ENCODE peak calls at places on chromosomes 16 and 17, in four cellular contexts. U is GM06990, N is fibroblast of mammary gland, T is colonic mucosa. P is an unnamed sample.

GRCh38 chr16:3610698-3611144 is 685 bp downstream of the SLX4 start:
- DNase-seq in U (no peak), T (no peak), N (no peak), P (no peak)

GRCh38 chr17:36942631-36943125 is 5.4 kb downstream of the LHX1 start:
- DNase-seq in T (no peak), N (no peak), U (no peak), P (no peak)

GRCh38 chr17:21278304-21279197 is 6.0 kb upstream of the MAP2K3 start:
- DNase-seq in T (peak), U (no peak), N (no peak), P (no peak)

GRCh38 chr17:76734080-76734840 is 2.9 kb downstream of the SRSF2 start:
- DNase-seq in T (peak), U (no peak), N (peak), P (no peak)

GRCh38 chr17:44380767-44381166 is 8.7 kb downstream of the ITGA2B start:
- DNase-seq in U (no peak), T (no peak), N (no peak), P (no peak)

GRCh38 chr17:49646391-49647255 is 31.3 kb downstream of the SPOP start:
- DNase-seq in T (no peak), U (peak), N (peak), P (peak)

GRCh38 chr17:66976781-66977201 is 12.3 kb downstream of the CACNG4 start:
- DNase-seq in N (no peak), U (no peak), T (no peak), P (no peak)

GRCh38 chr17:74202879-74203432 is 522 bp upstream of the RPL38 start:
- DNase-seq in N (no peak), T (no peak), U (no peak), P (no peak)

GRCh38 chr16:4690946-4691665 is 2.3 kb upstream of the NUDT16L1 start:
- DNase-seq in T (no peak), N (no peak), U (no peak), P (no peak)

GRCh38 chr16:14011846-14012245 is 59.3 kb upstream of the MRTFB start:
- DNase-seq in N (peak), T (no peak), U (no peak), P (no peak)

GRCh38 chr17:79937435-79937870 is 98.2 kb upstream of the CBX4 start:
- DNase-seq in T (no peak), N (no peak), U (no peak), P (no peak)

GRCh38 chr16:67128417-67128816 is 18.7 kb downstream of the PHAF1 start:
- DNase-seq in T (no peak), N (no peak), U (no peak), P (no peak)

GRCh38 chr17:67531291-67531690 is 154.2 kb downstream of the PITPNC1 start:
- DNase-seq in U (peak), T (no peak), N (no peak), P (no peak)

GRCh38 chr16:4733747-4734062 is 366 bp downstream of the ANKS3 start:
- DNase-seq in N (no peak), U (no peak), T (no peak), P (no peak)

GRCh38 chr16:85334718-85335583 is 222.7 kb upstream of the CIBAR2 start:
- DNase-seq in N (no peak), T (peak), U (no peak), P (no peak)

GRCh38 chr17:57597531-57598453 is 147.3 kb downstream of the CCDC182 start:
- DNase-seq in N (peak), U (no peak), T (peak), P (peak)

GRCh38 chr16:3879887-3880564 is 487 bp downstream of the CREBBP start:
- DNase-seq in T (peak), U (peak), N (peak), P (no peak)

GRCh38 chr16:68116256-68116853 is 31.2 kb downstream of the NFATC3 start:
- DNase-seq in N (peak), T (no peak), U (no peak), P (no peak)

GRCh38 chr16:2769675-2770056 is 7.4 kb downstream of the ELOB start:
- DNase-seq in N (peak), U (no peak), T (peak), P (no peak)

GRCh38 chr17:66459811-66460270 is 157.4 kb downstream of the PRKCA start:
- DNase-seq in N (peak), U (no peak), T (no peak), P (peak)

GRCh38 chr17:39555368-39555767 is 52.4 kb downstream of the NEUROD2 start:
- DNase-seq in N (no peak), T (no peak), U (no peak), P (no peak)

GRCh38 chr16:17273142-17273561 is 197.6 kb downstream of the XYLT1 start:
- DNase-seq in T (no peak), N (peak), U (no peak), P (peak)

GRCh38 chr16:66446737-66447136 is 19.6 kb downstream of the BEAN1 start:
- DNase-seq in U (no peak), T (no peak), N (no peak), P (no peak)

GRCh38 chr16:27322858-27323780 is 9.3 kb downstream of the IL4R start:
- DNase-seq in N (no peak), U (no peak), T (peak), P (no peak)

GRCh38 chr17:65057520-65058075 is 1.1 kb upstream of the GNA13 start:
- DNase-seq in T (peak), N (no peak), U (no peak), P (no peak)

GRCh38 chr16:64406661-64407267 is 715.1 kb downstream of the CDH11 start:
- DNase-seq in T (no peak), N (no peak), U (no peak), P (no peak)

GRCh38 chr17:19320876-19321275 is 41.6 kb downstream of the B9D1 start:
- DNase-seq in T (no peak), U (no peak), N (no peak), P (no peak)

GRCh38 chr16:51286272-51286671 is 135.2 kb upstream of the SALL1 start:
- DNase-seq in N (no peak), U (no peak), T (no peak), P (no peak)

GRCh38 chr17:39591958-39592954 is 15.5 kb downstream of the NEUROD2 start:
- DNase-seq in U (no peak), N (peak), T (peak), P (no peak)

GRCh38 chr17:77865109-77865611 is 93.3 kb upstream of the TNRC6C start:
- DNase-seq in T (no peak), N (peak), U (no peak), P (no peak)

GRCh38 chr16:90002759-90003158 is 16.5 kb downstream of the DBNDD1 start:
- DNase-seq in U (no peak), N (no peak), T (no peak), P (no peak)

GRCh38 chr16:90000733-90001427 is 18.4 kb downstream of the DBNDD1 start:
- DNase-seq in T (no peak), U (no peak), N (no peak), P (no peak)

GRCh38 chr16:89996178-89996489 is 23.1 kb downstream of the DBNDD1 start:
- DNase-seq in T (no peak), N (no peak), U (no peak), P (no peak)

GRCh38 chr16:90001761-90002503 is 17.3 kb downstream of the DBNDD1 start:
- DNase-seq in N (no peak), T (no peak), U (no peak), P (no peak)

GRCh38 chr16:89999831-90000574 is 19.3 kb downstream of the DBNDD1 start:
- DNase-seq in N (no peak), U (no peak), T (no peak), P (no peak)
- TF ChIP-seq CTCF in N (no peak), U (no peak), T (no peak), P (no peak)

GRCh38 chr17:63987616-63988478 is 10.3 kb upstream of the PRR29 start:
- DNase-seq in U (no peak), N (no peak), T (no peak), P (no peak)

GRCh38 chr17:63989622-63990345 is 8.4 kb upstream of the PRR29 start:
- DNase-seq in T (no peak), U (no peak), N (no peak), P (no peak)

GRCh38 chr17:63991611-63992010 is 6.5 kb upstream of the PRR29 start:
- DNase-seq in T (no peak), U (no peak), N (no peak), P (no peak)

GRCh38 chr17:63986842-63987615 is 11.1 kb upstream of the PRR29 start:
- DNase-seq in N (no peak), U (no peak), T (no peak), P (no peak)

DNA sequence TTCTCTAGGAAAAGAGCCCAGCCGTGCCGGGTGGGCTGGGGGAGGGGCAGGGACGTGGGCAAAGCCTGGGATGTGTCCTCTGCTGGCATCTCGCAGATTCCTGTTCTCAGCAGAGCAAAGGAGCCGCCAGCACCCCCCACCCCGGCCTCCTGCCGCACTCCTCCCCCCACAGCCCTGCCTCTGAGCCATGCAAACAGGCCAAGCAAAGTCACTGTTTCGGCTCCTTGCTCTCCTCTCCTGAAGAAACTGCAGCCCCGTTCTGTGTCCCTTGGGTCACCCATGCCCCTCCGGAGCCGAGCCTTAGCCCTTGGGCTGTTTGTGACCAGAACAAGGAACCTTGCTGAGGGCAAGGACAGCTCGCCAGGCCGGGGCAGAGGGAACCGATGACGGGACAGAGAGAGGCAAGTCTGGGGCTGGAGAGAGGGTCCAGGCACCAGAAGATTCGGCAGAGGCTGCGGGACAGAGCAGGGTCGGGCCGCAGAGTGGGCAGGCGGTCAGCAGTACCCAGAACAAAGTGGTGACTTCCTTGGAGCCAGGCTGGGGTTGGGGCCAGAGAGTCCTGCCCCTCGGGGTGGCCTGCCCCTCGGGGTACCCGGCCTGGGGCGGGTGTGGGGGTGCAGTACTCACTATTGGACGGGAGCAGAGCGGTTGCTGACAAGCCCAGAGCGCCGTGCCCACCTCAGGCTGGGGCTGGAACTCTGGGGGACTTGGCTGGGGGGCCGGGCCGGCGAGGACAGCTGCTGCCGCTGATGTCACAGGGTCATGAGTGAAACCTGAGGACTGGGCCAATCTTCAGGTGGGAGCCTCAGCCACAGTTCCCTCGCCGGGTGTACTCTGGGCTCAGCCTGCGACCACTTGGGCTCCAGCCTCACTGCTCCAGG is 9.2 kb upstream of the PRR29 start:
- DNase-seq in U (no peak), N (no peak), T (no peak), P (no peak)
- H3K4me3 ChIP-seq in U (no peak), N (no peak), T (no peak), P (no peak)

GRCh38 chr16:22123146-22123545 is 30.8 kb downstream of the VWA3A start:
- DNase-seq in U (no peak), N (peak), T (no peak), P (no peak)
- TF ChIP-seq CTCF in U (peak), N (peak), T (no peak), P (no peak)

DNA sequence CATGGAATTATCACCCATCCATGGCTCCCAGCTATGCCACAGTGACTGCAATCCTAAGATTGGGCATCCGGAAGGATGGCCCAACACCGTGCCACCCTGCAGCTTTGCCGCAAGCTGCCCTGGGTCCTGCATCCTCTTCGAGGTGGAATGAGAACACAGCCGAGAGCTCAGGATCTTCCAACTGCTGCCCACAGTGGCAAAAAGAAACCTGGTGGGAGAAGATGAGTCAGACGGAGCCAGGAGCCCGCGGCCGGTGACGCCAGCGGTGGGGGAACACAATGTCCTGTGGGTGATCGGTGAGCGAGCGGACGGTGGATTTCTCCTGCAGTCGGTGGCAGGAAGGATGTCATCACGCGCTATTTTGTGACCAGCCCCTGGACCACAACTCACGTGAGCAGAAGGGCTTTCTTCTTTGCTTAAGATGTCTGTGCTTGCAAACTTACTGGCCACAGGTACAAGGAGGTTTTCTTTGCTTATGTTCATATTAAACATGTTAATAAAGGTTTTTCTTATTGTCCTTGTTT is 20.1 kb downstream of the CD7 start:
- DNase-seq in U (peak), T (peak), N (peak), P (peak)
- H3K4me3 ChIP-seq in U (peak), T (peak), N (peak), P (peak)

GRCh38 chr16:86509759-86510464 is 415 bp upstream of the FOXF1 start:
- DNase-seq in T (peak), N (peak), U (no peak), P (no peak)
- TF ChIP-seq CTCF in T (no peak), N (no peak), U (no peak), P (no peak)

DNA sequence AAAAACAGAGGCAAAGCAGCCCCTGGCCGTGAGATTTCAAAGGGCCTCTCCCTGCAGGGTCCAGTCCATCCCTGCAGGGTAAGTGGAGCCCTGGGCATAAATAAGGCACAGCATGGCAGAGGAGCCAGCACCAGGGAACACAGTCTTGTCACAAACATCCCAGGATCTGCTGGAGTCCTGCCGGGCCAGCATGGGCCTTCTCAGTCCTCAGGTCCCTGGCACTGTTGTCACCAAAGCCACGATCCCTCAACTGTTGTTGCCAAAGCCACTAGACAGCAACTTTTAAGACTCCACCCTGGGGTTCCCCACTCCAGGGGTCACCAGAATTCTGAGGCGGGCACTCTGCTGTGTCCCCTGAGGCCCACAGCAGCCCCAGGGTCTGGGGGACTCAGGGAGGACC is 47.8 kb upstream of the BAHCC1 start:
- DNase-seq in N (no peak), T (no peak), U (no peak), P (no peak)
- H3K4me3 ChIP-seq in N (no peak), T (no peak), U (no peak), P (no peak)

P was measured in BJ.